ENCODE peak calls at places on chromosomes 3 and 15, in ten cellular contexts. T is HL-60, X is colonic mucosa, D is esophagus squamous epithelium, E is esophagus muscularis mucosa, S is left ventricle myocardium inferior, F is lower lobe of right lung, I is psoas muscle, N is fibroblast of lung, Z is AG10803. A is an unnamed sample.

GRCh38 chr3:175287361-175287963 is 428.3 kb downstream of the NAALADL2 start:
- DNase-seq in F (no peak), X (no peak), E (no peak), Z (no peak), D (no peak), I (no peak), T (no peak), S (no peak), N (no peak), A (no peak)

GRCh38 chr3:111538687-111539086 is 3.3 kb upstream of the CD96 start:
- DNase-seq in S (no peak), D (no peak), F (no peak), X (no peak), N (peak; percentile 73), Z (no peak), I (no peak), T (peak; percentile 13), E (no peak), A (peak; percentile 70)

GRCh38 chr15:88258021-88258641 is 1.6 kb upstream of the NTRK3 start:
- DNase-seq in I (no peak), F (no peak), T (no peak), N (no peak), D (no peak), E (no peak), Z (peak; percentile 11), X (no peak), S (no peak), A (peak; percentile 22)

GRCh38 chr3:44000586-44000985 is 241.1 kb upstream of the TOPAZ1 start:
- DNase-seq in E (no peak), I (no peak), T (no peak), F (no peak), N (peak; percentile 76), S (no peak), D (no peak), Z (peak; percentile 65), X (no peak), A (peak; percentile 81)

GRCh38 chr3:12143949-12144504 is 14.7 kb downstream of the TIMP4 start:
- DNase-seq in N (peak; percentile 95), E (no peak), Z (peak; percentile 17), T (no peak), X (no peak), D (no peak), F (peak; percentile 51), S (peak; percentile 69), I (peak; percentile 81), A (peak; percentile 63)

GRCh38 chr3:157027861-157028745 is 131.8 kb downstream of the CCNL1 start:
- DNase-seq in D (no peak), X (no peak), E (no peak), Z (no peak), S (no peak), N (no peak), F (no peak), I (no peak), T (no peak), A (no peak)

GRCh38 chr3:43582876-43583275 is 38.9 kb downstream of the ANO10 start:
- DNase-seq in Z (peak; percentile 17), F (no peak), D (no peak), T (no peak), I (no peak), S (no peak), E (no peak), N (no peak), X (no peak), A (peak; percentile 27)

GRCh38 chr3:192879346-192880031 is 38.2 kb downstream of the MB21D2 start:
- DNase-seq in X (no peak), F (no peak), S (no peak), I (no peak), T (no peak), D (no peak), E (no peak), N (peak; percentile 71), Z (peak; percentile 99), A (peak; percentile 95)

GRCh38 chr3:127667119-127667681 is 5.6 kb upstream of the ABTB1 start:
- DNase-seq in S (no peak), X (no peak), Z (no peak), I (no peak), F (no peak), N (no peak), E (no peak), D (no peak), T (no peak), A (no peak)

GRCh38 chr15:70856177-70856883 is 2.4 kb upstream of the LARP6 start:
- DNase-seq in X (no peak), D (no peak), N (peak; percentile 51), T (no peak), Z (peak; percentile 62), I (no peak), S (no peak), F (no peak), E (peak; percentile 77), A (peak; percentile 73)

GRCh38 chr15:70853855-70854668 is at the start of gene LARP6:
- DNase-seq in Z (peak; percentile 53), E (peak; percentile 91), S (peak; percentile 76), T (no peak), F (peak; percentile 46), I (peak; percentile 68), N (peak; percentile 37), D (no peak), X (no peak), A (peak; percentile 30)

GRCh38 chr15:70853270-70853854 is 595 bp downstream of the LARP6 start:
- DNase-seq in D (no peak), Z (peak; percentile 73), I (peak; percentile 49), E (no peak), F (no peak), S (no peak), N (peak; percentile 70), X (no peak), T (no peak), A (peak; percentile 83)

GRCh38 chr15:70855764-70856163 is 1.8 kb upstream of the LARP6 start:
- DNase-seq in T (no peak), I (no peak), N (no peak), Z (no peak), E (peak; percentile 14), D (no peak), X (no peak), S (no peak), F (no peak), A (no peak)

DNA sequence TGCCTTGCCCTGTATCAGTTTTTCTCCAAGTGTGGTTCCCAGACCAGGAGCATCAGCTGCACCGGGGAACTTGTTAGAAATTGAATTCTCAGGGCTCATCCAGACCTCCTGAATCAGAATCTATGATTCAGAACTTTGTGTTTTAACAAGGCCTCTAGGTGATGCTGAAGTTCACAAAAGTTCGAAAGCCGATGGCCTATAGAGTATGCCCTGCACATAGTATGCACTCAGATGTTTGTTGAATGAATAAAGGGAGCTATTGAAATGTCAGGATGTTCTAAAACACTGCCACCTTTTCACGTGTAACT is 666 bp upstream of the LARP6 start:
- DNase-seq in X (no peak), I (no peak), E (no peak), D (no peak), T (no peak), N (peak; percentile 66), Z (peak; percentile 57), F (no peak), S (no peak), A (peak; percentile 72)
- TF ChIP-seq CTCF in X (no peak), I (no peak), E (no peak), D (no peak), T (no peak), N (peak; percentile 5), Z (peak; percentile 40), F (no peak), S (no peak), A (peak; percentile 41)

GRCh38 chr3:8499181-8499611 is 2.4 kb upstream of the LMCD1 start:
- DNase-seq in D (no peak), E (no peak), Z (no peak), S (no peak), X (no peak), N (no peak), F (no peak), I (no peak), T (no peak), A (no peak)

GRCh38 chr3:8500966-8501365 is 657 bp upstream of the LMCD1 start:
- DNase-seq in Z (no peak), N (no peak), T (no peak), D (no peak), E (no peak), I (no peak), S (no peak), F (no peak), X (no peak), A (no peak)

GRCh38 chr3:8501388-8502131 is at the start of gene LMCD1:
- DNase-seq in I (peak; percentile 96), F (peak; percentile 95), D (peak; percentile 52), X (peak; percentile 95), Z (peak; percentile 98), T (peak; percentile 44), S (peak; percentile 96), N (peak; percentile 95), E (peak; percentile 96), A (peak; percentile 94)

GRCh38 chr3:8497582-8497981 is 4.0 kb upstream of the LMCD1 start:
- DNase-seq in D (no peak), E (no peak), Z (no peak), X (no peak), F (no peak), T (no peak), I (no peak), N (no peak), S (no peak), A (no peak)

GRCh38 chr3:8500208-8500961 is 1.2 kb upstream of the LMCD1 start:
- DNase-seq in N (no peak), Z (peak; percentile 91), T (no peak), D (no peak), S (no peak), X (no peak), F (no peak), I (no peak), E (no peak), A (peak; percentile 71)
- H3K4me3 ChIP-seq in N (peak overlapping the region; percentile 16), Z (peak overlapping the region; percentile 26), T (no peak overlapping the region), D (peak overlapping the region; percentile 68), S (peak overlapping the region; percentile 67), X (no peak overlapping the region), F (peak overlapping the region; percentile 59), I (peak overlapping the region; percentile 68), E (peak overlapping the region; percentile 63), A (peak overlapping the region; percentile 19)

DNA sequence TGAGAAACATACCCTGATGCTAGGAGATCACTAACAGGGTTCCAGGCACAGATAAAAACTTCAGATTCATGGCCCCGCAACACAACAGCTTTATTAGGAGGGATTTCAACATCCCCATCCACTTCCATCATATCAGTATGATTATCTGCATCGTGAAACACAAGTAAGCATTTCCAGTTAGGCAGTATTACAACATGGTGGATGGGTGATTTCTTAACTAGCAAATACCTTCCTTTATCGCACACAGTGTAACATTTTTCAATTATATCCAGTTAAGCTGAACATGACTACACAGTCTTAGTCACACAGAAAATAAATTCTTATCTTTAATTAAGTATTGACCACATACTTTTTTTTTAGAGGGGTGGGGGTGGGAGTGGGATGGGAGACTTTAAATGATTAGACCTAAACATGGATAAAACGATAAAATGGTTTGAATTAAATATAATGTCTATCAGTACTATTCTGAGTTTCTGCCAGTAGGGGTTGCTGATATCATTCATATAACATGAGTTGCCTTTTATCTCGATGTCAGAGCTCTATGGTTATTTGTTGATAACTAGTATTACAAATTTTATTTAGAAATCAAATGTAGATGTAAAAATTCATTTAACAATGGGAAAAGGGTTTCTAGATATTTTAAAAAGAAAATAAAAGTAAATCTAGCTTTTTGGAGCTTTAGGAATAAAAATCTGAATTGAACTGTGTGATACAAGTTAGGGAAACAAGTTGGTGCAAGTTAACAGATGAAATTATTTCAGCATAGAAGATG is 146.6 kb downstream of the TBL1XR1 start:
- DNase-seq in S (no peak), E (no peak), T (peak; percentile 7), N (peak; percentile 79), Z (peak; percentile 50), D (no peak), F (no peak), I (no peak), X (no peak), A (peak; percentile 78)
- TF ChIP-seq CTCF in S (peak; percentile 68), E (peak; percentile 61), T (no peak), N (peak; percentile 5), Z (peak; percentile 65), D (peak; percentile 69), F (peak; percentile 55), I (peak; percentile 65), X (peak; percentile 27), A (peak; percentile 53)

GRCh38 chr15:68578960-68579935 is at the start of gene CORO2B:
- DNase-seq in E (no peak), X (no peak), N (peak; percentile 56), D (no peak), Z (peak; percentile 32), T (no peak), I (peak; percentile 68), S (peak; percentile 54), F (no peak), A (peak; percentile 46)
- H3K4me3 ChIP-seq in E (peak within 1 kb of the TSS; percentile 83), X (peak within 1 kb of the TSS; percentile 50), N (peak within 1 kb of the TSS; percentile 75), D (peak within 1 kb of the TSS; percentile 80), Z (peak within 1 kb of the TSS; percentile 70), T (peak within 1 kb of the TSS; percentile 27), I (peak within 1 kb of the TSS; percentile 71), S (peak within 1 kb of the TSS; percentile 83), F (peak within 1 kb of the TSS; percentile 69), A (peak within 1 kb of the TSS; percentile 69)